ENCODE peak calls at places on chromosomes 5 and 9, in nine cellular contexts. F is BE2C; S is CD4-positive, alpha-beta memory T cell; L is ureter; C is nucleus accumbens; W is NCI-H524; B is colonic mucosa; A is foreskin fibroblast; P is cardiac muscle cell. E is an unnamed sample.

GRCh38 chr5:175814676-175815075 is 56.7 kb upstream of the CPLX2 start:
- DNase-seq in F (peak), L (no peak), W (peak), C (no peak), B (no peak), S (no peak), A (peak), P (peak), E (peak)

GRCh38 chr5:82329393-82329792 is 51.2 kb upstream of the RPS23 start:
- DNase-seq in B (no peak), C (no peak), A (no peak), P (no peak), L (no peak), W (no peak), S (no peak), F (no peak), E (no peak)

GRCh38 chr9:78685471-78685870 is 388.5 kb downstream of the PSAT1 start:
- DNase-seq in P (no peak), A (no peak), C (no peak), F (no peak), W (no peak), L (no peak), S (no peak), B (no peak), E (no peak)

GRCh38 chr5:151772029-151772867 is 494 bp downstream of the G3BP1 start:
- DNase-seq in S (peak), F (peak), A (peak), L (peak), B (peak), C (peak), W (peak), P (peak), E (no peak)

GRCh38 chr5:78511116-78511906 is 137.3 kb downstream of the LHFPL2 start:
- DNase-seq in F (no peak), W (peak), P (no peak), B (no peak), L (no peak), S (no peak), C (no peak), A (peak), E (no peak)

GRCh38 chr5:143247134-143247815 is 156.2 kb downstream of the NR3C1 start:
- DNase-seq in F (no peak), C (no peak), A (no peak), L (no peak), B (no peak), S (no peak), W (no peak), P (no peak), E (no peak)

GRCh38 chr5:138594305-138595058 is 19.3 kb upstream of the HSPA9 start:
- DNase-seq in C (no peak), S (no peak), B (no peak), P (no peak), L (no peak), W (no peak), F (no peak), A (no peak), E (no peak)

GRCh38 chr9:34335376-34335775 is 6.0 kb downstream of the NUDT2 start:
- DNase-seq in C (no peak), L (no peak), P (no peak), B (no peak), A (no peak), S (no peak), W (no peak), F (no peak), E (no peak)

GRCh38 chr9:88303785-88304495 is 84.3 kb upstream of the SPIN1 start:
- DNase-seq in C (no peak), B (no peak), S (no peak), P (no peak), L (no peak), A (peak), F (no peak), W (no peak), E (no peak)

GRCh38 chr9:71587576-71588362 is 180.5 kb downstream of the CEMIP2 start:
- DNase-seq in B (no peak), C (no peak), A (peak), P (no peak), W (no peak), L (no peak), F (no peak), S (no peak), E (no peak)

GRCh38 chr5:154646841-154647759 is 108.1 kb upstream of the LARP1 start:
- DNase-seq in B (peak), P (peak), W (no peak), L (no peak), F (no peak), C (no peak), S (no peak), A (peak), E (peak)

GRCh38 chr5:6715271-6715670 is 2.0 kb downstream of the TENT4A start:
- DNase-seq in W (no peak), C (no peak), S (peak), A (no peak), F (no peak), B (peak), P (no peak), L (no peak), E (no peak)

GRCh38 chr5:87029951-87030350 is 237.7 kb upstream of the RASA1 start:
- DNase-seq in L (no peak), F (peak), A (no peak), P (no peak), S (no peak), C (no peak), W (peak), B (no peak), E (peak)

GRCh38 chr9:18606831-18607230 is 132.9 kb downstream of the ADAMTSL1 start:
- DNase-seq in B (no peak), C (no peak), W (no peak), A (no peak), F (no peak), L (no peak), S (no peak), P (peak), E (no peak)

GRCh38 chr5:163478126-163478981 is 17.9 kb downstream of the HMMR start:
- DNase-seq in P (no peak), A (peak), W (no peak), C (no peak), B (no peak), F (no peak), S (no peak), L (no peak), E (no peak)

GRCh38 chr5:166581827-166582226 is 1709.6 kb upstream of the WWC1 start:
- DNase-seq in A (no peak), F (no peak), P (peak), L (no peak), W (no peak), C (no peak), B (no peak), S (no peak), E (no peak)

GRCh38 chr9:136527721-136528710 is 17.8 kb downstream of the NOTCH1 start:
- DNase-seq in C (peak), B (peak), F (peak), A (peak), P (no peak), L (no peak), S (no peak), W (peak), E (no peak)

GRCh38 chr5:35924122-35924949 is 14.1 kb downstream of the CAPSL start:
- DNase-seq in S (no peak), F (no peak), B (no peak), W (no peak), P (peak), C (no peak), L (no peak), A (peak), E (no peak)

GRCh38 chr5:167665841-167666375 is 625.5 kb upstream of the WWC1 start:
- DNase-seq in F (no peak), C (no peak), A (no peak), L (no peak), W (no peak), B (no peak), P (no peak), S (no peak), E (no peak)

GRCh38 chr5:86625148-86625547 is 7.4 kb downstream of the COX7C start:
- DNase-seq in W (no peak), L (no peak), S (no peak), C (no peak), P (no peak), F (no peak), B (no peak), A (no peak), E (no peak)

GRCh38 chr9:82271099-82271498 is 282.5 kb downstream of the SPATA31D1 start:
- DNase-seq in L (no peak), P (peak), W (no peak), F (no peak), C (no peak), S (no peak), B (no peak), A (peak), E (no peak)